ENCODE peak calls at places on chromosomes 13 and 19, in eight cellular contexts. A is left ventricle myocardium inferior, L is AG10803, K is omental fat pad, C is breast epithelium, M is activated B cell treated with CpG ODN at 0.5 μM for 24 hours, B is astrocyte, E is AG09319. Q is an unnamed sample.

GRCh38 chr13:113421673-113422270 is 31.5 kb downstream of the ADPRHL1 start:
- DNase-seq in L (peak; percentile 65), M (no peak), E (peak; percentile 31), C (no peak), A (no peak), B (peak; percentile 19), K (no peak), Q (no peak)

GRCh38 chr13:97296740-97297139 is 74.6 kb downstream of the MBNL2 start:
- DNase-seq in B (no peak), L (no peak), E (no peak), C (no peak), A (no peak), M (no peak), K (no peak), Q (no peak)

GRCh38 chr19:18349524-18350128 is 9.2 kb downstream of the PGPEP1 start:
- DNase-seq in K (peak; percentile 51), L (peak; percentile 53), C (no peak), M (peak; percentile 28), E (no peak), A (no peak), B (no peak), Q (no peak)

GRCh38 chr19:47598407-47599349 is 10.3 kb upstream of the BICRA start:
- DNase-seq in C (peak; percentile 69), L (peak; percentile 95), A (no peak), B (peak; percentile 94), K (no peak), M (no peak), E (peak; percentile 79), Q (peak; percentile 55)

GRCh38 chr19:46487802-46488445 is 7.7 kb downstream of the PNMA8B start:
- DNase-seq in C (peak; percentile 70), M (peak; percentile 69), K (peak; percentile 72), B (no peak), E (no peak), A (peak; percentile 76), L (peak; percentile 58), Q (peak; percentile 94)

GRCh38 chr13:30829145-30829544 is 76.9 kb upstream of the MEDAG start:
- DNase-seq in M (no peak), E (no peak), L (peak; percentile 64), B (peak; percentile 91), A (no peak), C (no peak), K (no peak), Q (no peak)

GRCh38 chr13:21987793-21988192 is 316.9 kb downstream of the FGF9 start:
- DNase-seq in L (no peak), E (no peak), K (no peak), M (no peak), C (no peak), A (no peak), B (no peak), Q (no peak)

GRCh38 chr19:39434123-39435076 is 1.3 kb downstream of the RPS16 start:
- DNase-seq in B (no peak), L (peak; percentile 16), K (no peak), A (no peak), C (no peak), E (no peak), M (no peak), Q (no peak)

GRCh38 chr13:100573121-100573520 is 15.5 kb downstream of the GGACT start:
- DNase-seq in K (peak; percentile 62), M (peak; percentile 35), A (peak; percentile 33), L (peak; percentile 82), C (peak; percentile 36), E (peak; percentile 44), B (peak; percentile 56), Q (no peak)

GRCh38 chr19:18110833-18111232 is 13.3 kb downstream of the MAST3 start:
- DNase-seq in C (no peak), K (no peak), B (no peak), M (no peak), E (no peak), L (no peak), A (no peak), Q (no peak)

GRCh38 chr13:111652676-111653075 is 332.2 kb downstream of the TEX29 start:
- DNase-seq in B (no peak), A (no peak), K (no peak), M (no peak), L (no peak), C (no peak), E (no peak), Q (no peak)

GRCh38 chr13:94933230-94933751 is 220.9 kb upstream of the SOX21 start:
- DNase-seq in C (no peak), K (no peak), A (no peak), L (no peak), M (no peak), B (no peak), E (no peak), Q (no peak)

GRCh38 chr19:50258918-50259372 is 55.5 kb downstream of the MYH14 start:
- DNase-seq in C (no peak), B (no peak), K (no peak), E (no peak), L (no peak), M (no peak), A (no peak), Q (no peak)

GRCh38 chr13:84648069-84648640 is 765.9 kb upstream of the SLITRK1 start:
- DNase-seq in M (no peak), B (no peak), E (no peak), L (no peak), K (no peak), A (no peak), C (no peak), Q (no peak)
- TF ChIP-seq CTCF in M (no peak), B (no peak), E (no peak), L (peak; percentile 6), K (no peak), A (peak; percentile 25), C (no peak), Q (no peak)

DNA sequence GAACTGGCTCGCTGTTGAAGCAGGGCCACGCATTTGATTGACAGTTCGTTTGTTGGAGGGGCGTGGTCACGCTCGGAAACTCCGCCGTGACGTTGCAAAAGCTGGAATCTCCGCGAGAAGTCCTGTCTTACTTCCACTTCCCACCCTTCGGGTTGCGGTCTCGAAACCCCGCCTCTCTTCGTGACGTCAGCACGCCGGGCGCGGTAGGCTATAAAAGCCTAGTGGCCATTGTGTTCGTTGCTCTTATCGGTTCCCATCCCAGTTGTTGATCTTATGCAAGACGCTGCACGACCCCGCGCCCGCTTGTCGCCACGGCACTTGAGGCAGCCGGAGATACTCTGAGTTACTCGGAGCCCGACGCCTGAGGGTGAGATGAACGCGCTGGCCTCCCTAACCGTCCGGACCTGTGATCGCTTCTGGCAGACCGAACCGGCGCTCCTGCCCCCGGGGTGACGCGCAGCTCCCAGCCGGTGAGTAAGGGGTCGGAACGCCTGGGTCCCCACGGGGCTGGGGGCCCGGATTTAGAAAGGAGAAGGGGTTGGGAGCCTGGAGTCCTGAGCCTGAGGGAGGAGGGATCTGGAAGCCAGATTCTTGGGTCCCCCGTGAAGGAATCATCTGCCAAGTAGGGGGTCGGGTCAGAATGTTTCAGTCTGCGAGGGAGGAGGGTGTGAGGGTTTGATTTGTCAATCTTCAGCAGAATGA is at the start of gene PPP1R15A:
- DNase-seq in B (peak; percentile 87), K (peak; percentile 99), A (peak; percentile 98), L (peak; percentile 96), M (peak; percentile 99), E (peak; percentile 97), C (peak; percentile 99), Q (peak; percentile 96)
- TF ChIP-seq CTCF in B (no peak), K (no peak), A (peak; percentile 37), L (no peak), M (no peak), E (no peak), C (peak; percentile 74), Q (no peak)

DNA sequence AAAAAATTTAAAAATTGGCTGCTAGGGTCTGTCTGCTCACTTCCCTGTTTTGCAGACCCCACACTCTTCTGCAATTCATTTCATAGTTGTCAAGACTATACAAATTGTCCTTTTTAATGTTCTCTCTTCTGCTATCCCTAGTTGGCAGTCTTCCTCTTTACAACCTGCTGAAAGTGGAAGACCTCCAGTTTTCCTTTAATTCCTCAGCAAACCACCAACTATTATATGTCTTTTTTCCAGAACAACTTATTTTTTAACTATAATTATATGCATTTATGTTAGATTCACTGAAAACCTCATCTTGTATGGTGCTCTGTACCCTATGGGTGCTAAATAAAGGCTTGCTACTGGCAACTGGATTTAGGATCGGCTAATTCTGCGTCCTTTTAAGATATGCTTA is 1.1 kb upstream of the PHF11 start:
- DNase-seq in K (no peak), A (no peak), E (no peak), L (no peak), C (no peak), M (no peak), B (no peak), Q (no peak)
- TF ChIP-seq CTCF in K (no peak), A (no peak), E (no peak), L (no peak), C (no peak), M (no peak), B (no peak), Q (no peak)

GRCh38 chr19:13100871-13101589 is 1.6 kb downstream of the LYL1 start:
- DNase-seq in B (no peak), L (no peak), K (no peak), C (no peak), A (no peak), E (no peak), M (no peak), Q (no peak)
- TF ChIP-seq CTCF in B (no peak), L (peak; percentile 31), K (no peak), C (no peak), A (peak; percentile 39), E (peak; percentile 23), M (no peak), Q (no peak)

GRCh38 chr19:3360494-3361383 is 5.6 kb upstream of the NFIC start:
- DNase-seq in B (no peak), A (peak; percentile 85), C (peak; percentile 52), E (no peak), M (peak; percentile 80), L (no peak), K (no peak), Q (no peak)
- TF ChIP-seq CTCF in B (no peak), A (peak; percentile 30), C (peak; percentile 15), E (peak; percentile 30), M (no peak), L (no peak), K (no peak), Q (no peak)

Q was measured in mesothelial cell of epicardium.